ENCODE peak calls at places on chromosome 17, in nine cellular contexts. W is heart right ventricle; K is effector memory CD8-positive, alpha-beta T cell; G is Right ventricle myocardium inferior; P is PC-3; O is pancreas; Q is activated T-cell treated with anti-CD3 and anti-CD28 coated beads, Interleukin-2, amount 50 U/mL, for 72 hours; T is right cardiac atrium; M is HepG2. X is an unnamed sample.

GRCh38 chr17:15261063-15261817 is 3.9 kb downstream of the PMP22 start:
- ATAC-seq in W (peak), K (no peak), G (peak), P (peak), O (no peak), Q (peak), T (peak), M (peak), X (peak)

GRCh38 chr17:35404360-35404759 is 27.9 kb downstream of the SLFN12 start:
- ATAC-seq in W (no peak), K (no peak), G (no peak), P (no peak), O (no peak), Q (peak), T (no peak), M (no peak), X (no peak)

GRCh38 chr17:32971171-32971570 is 20.5 kb upstream of the SPACA3 start:
- ATAC-seq in W (no peak), K (no peak), G (no peak), P (no peak), O (peak), Q (peak), T (no peak), M (no peak), X (no peak)

GRCh38 chr17:72332367-72332766 is 211.5 kb downstream of the SOX9 start:
- ATAC-seq in W (no peak), K (no peak), G (no peak), P (no peak), O (no peak), Q (no peak), T (no peak), M (no peak), X (no peak)

GRCh38 chr17:46159686-46160085 is 33.5 kb downstream of the KANSL1 start:
- ATAC-seq in W (peak), K (no peak), G (no peak), P (peak), O (no peak), Q (no peak), T (no peak), M (peak), X (peak)

GRCh38 chr17:63845509-63845908 is 3.0 kb upstream of the SMARCD2 start:
- ATAC-seq in W (no peak), K (no peak), G (no peak), P (no peak), O (no peak), Q (no peak), T (no peak), M (no peak), X (no peak)

GRCh38 chr17:66944365-66945203 is 19.9 kb upstream of the CACNG4 start:
- ATAC-seq in W (no peak), K (no peak), G (no peak), P (peak), O (peak), Q (no peak), T (no peak), M (no peak), X (no peak)

GRCh38 chr17:59848778-59849177 is 44.0 kb downstream of the TUBD1 start:
- ATAC-seq in W (no peak), K (peak), G (peak), P (no peak), O (no peak), Q (peak), T (peak), M (peak), X (peak)

GRCh38 chr17:43627657-43628650 is 33.8 kb downstream of the MEOX1 start:
- ATAC-seq in W (peak), K (no peak), G (peak), P (no peak), O (no peak), Q (no peak), T (peak), M (peak), X (no peak)

GRCh38 chr17:78137392-78138203 is 7.0 kb downstream of the TMC8 start:
- ATAC-seq in W (no peak), K (peak), G (no peak), P (no peak), O (no peak), Q (no peak), T (no peak), M (peak), X (no peak)

GRCh38 chr17:12545877-12546513 is 119.7 kb upstream of the MYOCD start:
- ATAC-seq in W (peak), K (no peak), G (peak), P (no peak), O (no peak), Q (no peak), T (peak), M (peak), X (no peak)

GRCh38 chr17:31008374-31009035 is 37.7 kb downstream of the RNF135 start:
- ATAC-seq in W (peak), K (peak), G (peak), P (peak), O (peak), Q (peak), T (peak), M (peak), X (peak)

GRCh38 chr17:81859906-81860755 is at the start of gene P4HB:
- ATAC-seq in W (no peak), K (peak), G (no peak), P (peak), O (peak), Q (no peak), T (no peak), M (peak), X (no peak)

GRCh38 chr17:83194761-83195329 is 115.4 kb downstream of the METRNL start:
- ATAC-seq in W (no peak), K (no peak), G (no peak), P (no peak), O (no peak), Q (no peak), T (no peak), M (no peak), X (peak)

GRCh38 chr17:80937501-80938356 is 53.9 kb upstream of the CHMP6 start:
- ATAC-seq in W (no peak), K (no peak), G (no peak), P (no peak), O (no peak), Q (peak), T (no peak), M (no peak), X (no peak)

GRCh38 chr17:47277921-47278320 is 24.3 kb downstream of the ITGB3 start:
- ATAC-seq in W (no peak), K (no peak), G (no peak), P (no peak), O (no peak), Q (no peak), T (no peak), M (no peak), X (no peak)

GRCh38 chr17:65514082-65514481 is 47.4 kb downstream of the AXIN2 start:
- ATAC-seq in W (peak), K (no peak), G (no peak), P (no peak), O (no peak), Q (peak), T (no peak), M (no peak), X (no peak)

GRCh38 chr17:66171172-66171571 is 20.8 kb downstream of the CEP112 start:
- ATAC-seq in W (no peak), K (no peak), G (no peak), P (no peak), O (no peak), Q (no peak), T (no peak), M (no peak), X (no peak)

GRCh38 chr17:52762147-52762793 is 603.8 kb upstream of the CA10 start:
- ATAC-seq in W (peak), K (no peak), G (no peak), P (no peak), O (no peak), Q (no peak), T (no peak), M (no peak), X (no peak)

GRCh38 chr17:4534928-4535666 is 20.1 kb downstream of the MYBBP1A start:
- ATAC-seq in W (no peak), K (no peak), G (no peak), P (no peak), O (no peak), Q (no peak), T (no peak), M (peak), X (no peak)

GRCh38 chr17:64214950-64215349 is 48.1 kb downstream of the TEX2 start:
- ATAC-seq in W (no peak), K (no peak), G (no peak), P (peak), O (no peak), Q (no peak), T (no peak), M (no peak), X (no peak)

GRCh38 chr17:35531170-35531569 is 6.3 kb downstream of the SLFN12L start:
- ATAC-seq in W (no peak), K (peak), G (no peak), P (no peak), O (no peak), Q (no peak), T (no peak), M (no peak), X (no peak)

GRCh38 chr17:45038771-45039634 is 12.4 kb downstream of the DCAKD start:
- ATAC-seq in W (peak), K (no peak), G (peak), P (no peak), O (no peak), Q (no peak), T (no peak), M (no peak), X (peak)

GRCh38 chr17:1259910-1260389 is 10.3 kb upstream of the BHLHA9 start:
- ATAC-seq in W (no peak), K (peak), G (peak), P (no peak), O (peak), Q (no peak), T (peak), M (no peak), X (no peak)

GRCh38 chr17:43660816-43661493 is 767 bp downstream of the MEOX1 start:
- ATAC-seq in W (no peak), K (peak), G (no peak), P (no peak), O (no peak), Q (no peak), T (no peak), M (no peak), X (no peak)

GRCh38 chr17:82301916-82302497 is 15.4 kb downstream of the CD7 start:
- ATAC-seq in W (no peak), K (no peak), G (no peak), P (no peak), O (no peak), Q (no peak), T (no peak), M (no peak), X (no peak)

GRCh38 chr17:55430531-55431228 is 9.0 kb upstream of the MMD start:
- ATAC-seq in W (peak), K (no peak), G (peak), P (no peak), O (no peak), Q (no peak), T (peak), M (no peak), X (no peak)

GRCh38 chr17:521561-522325 is 169.1 kb upstream of the RPH3AL start:
- ATAC-seq in W (no peak), K (no peak), G (no peak), P (no peak), O (no peak), Q (no peak), T (no peak), M (no peak), X (no peak)

GRCh38 chr17:75345514-75346167 is 56.4 kb upstream of the SLC25A19 start:
- ATAC-seq in W (no peak), K (peak), G (no peak), P (no peak), O (no peak), Q (peak), T (no peak), M (no peak), X (no peak)

GRCh38 chr17:3804503-3804931 is 3.5 kb upstream of the ITGAE start:
- ATAC-seq in W (no peak), K (peak), G (no peak), P (no peak), O (no peak), Q (peak), T (no peak), M (peak), X (no peak)

GRCh38 chr17:70123193-70123592 is 46.1 kb upstream of the KCNJ2 start:
- ATAC-seq in W (no peak), K (no peak), G (no peak), P (peak), O (no peak), Q (no peak), T (no peak), M (no peak), X (no peak)

GRCh38 chr17:67260051-67260987 is 15.3 kb upstream of the HELZ start:
- ATAC-seq in W (peak), K (no peak), G (peak), P (no peak), O (no peak), Q (no peak), T (peak), M (peak), X (peak)

GRCh38 chr17:57121308-57122042 is 36.4 kb downstream of the AKAP1 start:
- ATAC-seq in W (peak), K (no peak), G (no peak), P (peak), O (peak), Q (no peak), T (peak), M (peak), X (no peak)

GRCh38 chr17:45282683-45283644 is 21.1 kb upstream of the SPATA32 start:
- ATAC-seq in W (peak), K (peak), G (peak), P (no peak), O (no peak), Q (no peak), T (peak), M (no peak), X (peak)

GRCh38 chr17:60729854-60730253 is 52.2 kb downstream of the BCAS3 start:
- ATAC-seq in W (no peak), K (no peak), G (no peak), P (no peak), O (no peak), Q (no peak), T (no peak), M (peak), X (no peak)

X was measured in gastroesophageal sphincter.